ENCODE peak calls at places on chromosomes 1 and 21, in six cellular contexts. D, R, Q, M, I and Y are unnamed samples.

GRCh38 chr21:17514124-17514481 is 1.3 kb downstream of the CXADR start:
- DNase-seq in R (no peak), D (no peak), Q (no peak), M (no peak), I (no peak), Y (no peak)

GRCh38 chr21:44896561-44897286 is 23.2 kb upstream of the PTTG1IP start:
- DNase-seq in R (no peak), I (peak; percentile 13), D (no peak), M (no peak), Q (no peak), Y (no peak)

GRCh38 chr21:27369962-27370578 is 403.2 kb upstream of the ADAMTS5 start:
- DNase-seq in R (no peak), D (no peak), I (no peak), Q (no peak), M (no peak), Y (no peak)

GRCh38 chr1:205531191-205532025 is 26.9 kb downstream of the CDK18 start:
- DNase-seq in Q (no peak), R (no peak), D (no peak), M (no peak), I (no peak), Y (no peak)

GRCh38 chr1:160639652-160640051 is 7.2 kb downstream of the SLAMF1 start:
- DNase-seq in R (no peak), I (no peak), M (no peak), Q (peak; percentile 39), D (no peak), Y (no peak)

GRCh38 chr1:8625981-8626898 is 191.2 kb downstream of the RERE start:
- DNase-seq in R (peak; percentile 93), D (no peak), I (no peak), M (no peak), Q (no peak), Y (no peak)

GRCh38 chr1:92705456-92705855 is 79.5 kb downstream of the EVI5 start:
- DNase-seq in I (no peak), R (peak; percentile 43), Q (no peak), M (no peak), D (no peak), Y (no peak)

GRCh38 chr1:90959352-90960206 is 62.3 kb downstream of the ZNF644 start:
- DNase-seq in D (no peak), I (no peak), R (peak; percentile 60), Q (no peak), M (no peak), Y (no peak)

GRCh38 chr21:32993894-32994293 is 31.8 kb upstream of the OLIG2 start:
- DNase-seq in D (no peak), M (no peak), I (no peak), Q (no peak), R (no peak), Y (no peak)

GRCh38 chr1:41434748-41435449 is 49.6 kb downstream of the EDN2 start:
- DNase-seq in D (no peak), M (no peak), R (no peak), I (no peak), Q (no peak), Y (no peak)

GRCh38 chr1:218476385-218476784 is 131.2 kb downstream of the TGFB2 start:
- DNase-seq in R (peak; percentile 78), D (no peak), Q (no peak), M (no peak), I (no peak), Y (no peak)

GRCh38 chr1:78511334-78511733 is 20.6 kb downstream of the PTGFR start:
- DNase-seq in Q (no peak), D (no peak), M (no peak), I (no peak), R (no peak), Y (no peak)

GRCh38 chr1:119768778-119769177 is at the start of gene HMGCS2:
- DNase-seq in D (no peak), Q (peak; percentile 65), R (no peak), I (no peak), M (no peak), Y (no peak)

GRCh38 chr1:183291216-183291762 is 105.2 kb downstream of the LAMC2 start:
- DNase-seq in R (no peak), I (no peak), Q (no peak), D (no peak), M (no peak), Y (no peak)

GRCh38 chr21:29431680-29432079 is 133.0 kb downstream of the BACH1 start:
- DNase-seq in I (no peak), Q (no peak), D (no peak), R (no peak), M (no peak), Y (no peak)

GRCh38 chr1:89276690-89277089 is 4.0 kb upstream of the GBP5 start:
- DNase-seq in I (no peak), D (no peak), R (no peak), Q (no peak), M (no peak), Y (no peak)

GRCh38 chr21:43908167-43908566 is 43.1 kb downstream of the AGPAT3 start:
- DNase-seq in D (no peak), R (no peak), Q (no peak), M (no peak), I (no peak), Y (no peak)

GRCh38 chr1:81604982-81605381 is 195.8 kb upstream of the ADGRL2 start:
- DNase-seq in M (no peak), Q (no peak), R (no peak), D (no peak), I (no peak), Y (no peak)

GRCh38 chr1:51464828-51465227 is 54.2 kb downstream of the EPS15 start:
- DNase-seq in D (no peak), R (no peak), M (no peak), Q (no peak), I (no peak), Y (no peak)

GRCh38 chr1:210236386-210236839 is 3.8 kb downstream of the SERTAD4 start:
- DNase-seq in D (no peak), M (no peak), I (no peak), Q (no peak), R (peak; percentile 92), Y (no peak)

GRCh38 chr1:168179411-168180147 is 817 bp downstream of the TIPRL start:
- DNase-seq in R (peak; percentile 52), I (no peak), M (peak; percentile 5), Q (no peak), D (no peak), Y (peak; percentile 57)

GRCh38 chr1:44442791-44443190 is 37.7 kb downstream of the RNF220 start:
- DNase-seq in I (no peak), R (no peak), M (no peak), Q (no peak), D (no peak), Y (no peak)

GRCh38 chr1:154193821-154194220 is 1.9 kb upstream of the TPM3 start:
- DNase-seq in I (no peak), Q (peak; percentile 88), R (no peak), M (no peak), D (no peak), Y (no peak)

GRCh38 chr1:219347843-219348475 is 174.3 kb downstream of the LYPLAL1 start:
- DNase-seq in I (peak; percentile 70), R (no peak), D (peak; percentile 32), Q (peak; percentile 86), M (no peak), Y (no peak)

GRCh38 chr1:202130816-202131522 is 8.3 kb downstream of the GPR37L1 start:
- DNase-seq in D (no peak), R (no peak), Q (no peak), M (no peak), I (no peak), Y (no peak)

GRCh38 chr21:8993284-8993942 is 1528.0 kb upstream of the TPTE start:
- DNase-seq in R (no peak), I (no peak), M (no peak), D (no peak), Q (no peak), Y (no peak)

GRCh38 chr21:8993943-8994639 is 1527.3 kb upstream of the TPTE start:
- DNase-seq in I (no peak), D (no peak), Q (no peak), M (no peak), R (no peak), Y (no peak)

GRCh38 chr21:8992731-8993174 is 1528.6 kb upstream of the TPTE start:
- DNase-seq in I (no peak), D (no peak), R (no peak), Q (no peak), M (no peak), Y (no peak)

GRCh38 chr21:8997011-8997440 is 1524.4 kb upstream of the TPTE start:
- DNase-seq in I (no peak), D (no peak), M (no peak), Q (no peak), R (no peak), Y (no peak)

DNA sequence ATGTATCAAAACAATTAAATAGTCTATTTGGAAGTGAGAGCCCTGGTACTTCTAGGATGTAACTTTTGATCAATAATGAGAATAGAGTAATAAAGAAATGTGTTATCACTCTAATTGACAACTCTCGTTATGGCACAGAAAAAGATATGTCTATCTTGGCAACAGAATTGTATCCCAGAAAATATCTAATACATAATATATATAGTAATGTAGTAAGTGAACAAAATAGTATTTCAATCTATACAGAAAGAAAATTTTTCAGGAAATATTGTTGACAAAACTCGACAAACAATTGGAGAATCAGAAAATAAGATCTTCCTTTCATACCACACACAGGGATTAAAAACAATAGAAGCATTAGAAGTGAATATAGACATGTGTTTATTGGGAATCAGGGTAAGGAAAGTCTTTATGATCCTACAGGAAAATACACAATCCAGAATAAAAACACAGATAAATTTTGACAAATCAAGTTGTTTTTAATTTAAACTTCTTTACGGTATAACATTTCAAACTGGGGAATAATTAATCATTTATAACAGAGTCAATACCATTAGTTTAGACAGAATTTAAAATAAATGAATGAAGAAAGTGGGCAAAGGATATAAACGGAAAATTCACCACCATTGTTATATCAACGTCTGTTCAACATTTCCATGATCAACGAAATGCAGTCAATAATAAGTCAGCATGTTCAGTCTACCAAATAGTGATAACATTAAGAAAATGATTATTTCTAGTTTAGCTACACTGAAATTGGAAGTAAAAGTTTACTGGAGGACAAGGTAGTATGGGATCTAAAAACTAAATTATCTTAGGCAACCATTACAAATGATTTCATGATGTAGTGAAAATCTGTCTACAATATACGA is 1526.5 kb upstream of the TPTE start:
- DNase-seq in R (no peak), I (no peak), M (no peak), Q (no peak), D (no peak), Y (no peak)
- H3K9me3 ChIP-seq in R (peaks cover 23% of the 10 kb centered on the region), I (peaks cover 8% of the 10 kb centered on the region), M (no peaks in the 10 kb centered on the region), Q (no peaks in the 10 kb centered on the region), D (no peaks in the 10 kb centered on the region), Y (peaks cover 56% of the 10 kb centered on the region)

GRCh38 chr1:163069655-163070277 is 605 bp downstream of the RGS4 start:
- DNase-seq in M (no peak), Q (no peak), R (no peak), D (no peak), I (no peak), Y (no peak)
- H3K4me3 ChIP-seq in M (no peak overlapping the region), Q (no peak overlapping the region), R (peak overlapping the region; percentile 93), D (peak overlapping the region; percentile 10), I (peak overlapping the region; percentile 57), Y (no peak overlapping the region)

GRCh38 chr1:65178235-65178634 is 30.2 kb downstream of the AK4 start:
- DNase-seq in R (no peak), Q (peak; percentile 20), M (no peak), I (no peak), D (no peak), Y (no peak)
- H3K27ac ChIP-seq in R (peak overlapping the region; percentile 81), Q (no peak overlapping the region), M (no peak overlapping the region), I (peak overlapping the region; percentile 93), D (no peak overlapping the region), Y (no peak overlapping the region)

GRCh38 chr1:55833452-55834160 is 618.4 kb upstream of the USP24 start:
- DNase-seq in I (no peak), R (peak; percentile 24), Q (no peak), D (no peak), M (no peak), Y (no peak)
- H3K9me3 ChIP-seq in I (no peaks in the 10 kb centered on the region), R (peaks cover 5% of the 10 kb centered on the region), Q (no peaks in the 10 kb centered on the region), D (no peaks in the 10 kb centered on the region), M (no peaks in the 10 kb centered on the region), Y (no peaks in the 10 kb centered on the region)

GRCh38 chr1:30268923-30269666 is 454.3 kb downstream of the MATN1 start:
- DNase-seq in Q (no peak), I (no peak), R (no peak), M (no peak), D (no peak), Y (no peak)
- H3K4me3 ChIP-seq in Q (no peak overlapping the region), I (no peak overlapping the region), R (no peak overlapping the region), M (no peak overlapping the region), D (no peak overlapping the region), Y (no peak overlapping the region)